ENCODE peak calls at places on chromosome 1, in eight cellular contexts. Q, R, T, X, K, S, G and I are unnamed samples.

GRCh38 chr1:221562542-221563475 is 179.1 kb downstream of the DUSP10 start:
- DNase-seq in Q (no peak), R (no peak), T (no peak), X (no peak), K (no peak), S (no peak), G (peak; percentile 46), I (no peak)

GRCh38 chr1:158024737-158025136 is 31.3 kb downstream of the KIRREL1 start:
- DNase-seq in Q (no peak), R (no peak), T (no peak), X (no peak), K (peak; percentile 60), S (no peak), G (no peak), I (no peak)

GRCh38 chr1:205537386-205538018 is 33.0 kb downstream of the CDK18 start:
- DNase-seq in Q (no peak), R (peak; percentile 16), T (no peak), X (no peak), K (no peak), S (no peak), G (no peak), I (no peak)

GRCh38 chr1:87598429-87598828 is 269.7 kb downstream of the LMO4 start:
- DNase-seq in Q (no peak), R (no peak), T (peak; percentile 8), X (no peak), K (no peak), S (no peak), G (peak; percentile 17), I (no peak)

GRCh38 chr1:102772831-102773230 is 335.5 kb downstream of the COL11A1 start:
- DNase-seq in Q (no peak), R (no peak), T (no peak), X (no peak), K (no peak), S (no peak), G (no peak), I (no peak)

GRCh38 chr1:3598051-3598471 is 13.2 kb downstream of the MEGF6 start:
- DNase-seq in Q (no peak), R (no peak), T (peak; percentile 38), X (no peak), K (peak; percentile 46), S (peak; percentile 19), G (peak; percentile 51), I (no peak)

GRCh38 chr1:89990976-89991831 is 3.7 kb upstream of the ZNF326 start:
- DNase-seq in Q (no peak), R (no peak), T (no peak), X (no peak), K (no peak), S (no peak), G (no peak), I (no peak)

GRCh38 chr1:167593860-167594259 is 36.2 kb upstream of the RCSD1 start:
- DNase-seq in Q (no peak), R (no peak), T (no peak), X (no peak), K (no peak), S (no peak), G (no peak), I (no peak)

GRCh38 chr1:41218152-41218551 is 24.0 kb downstream of the SCMH1 start:
- DNase-seq in Q (no peak), R (no peak), T (no peak), X (no peak), K (no peak), S (no peak), G (no peak), I (no peak)

GRCh38 chr1:222012816-222013215 is 270.9 kb upstream of the DUSP10 start:
- DNase-seq in Q (no peak), R (no peak), T (no peak), X (no peak), K (no peak), S (no peak), G (no peak), I (no peak)

GRCh38 chr1:214615111-214615510 is 12.1 kb downstream of the CENPF start:
- DNase-seq in Q (no peak), R (no peak), T (no peak), X (no peak), K (no peak), S (no peak), G (no peak), I (no peak)

GRCh38 chr1:156385534-156386031 is 16.6 kb downstream of the RHBG start:
- DNase-seq in Q (peak; percentile 55), R (no peak), T (peak; percentile 85), X (no peak), K (peak; percentile 39), S (peak; percentile 44), G (peak; percentile 83), I (peak; percentile 63)

GRCh38 chr1:7116001-7116400 is 330.7 kb downstream of the CAMTA1 start:
- DNase-seq in Q (no peak), R (no peak), T (no peak), X (no peak), K (no peak), S (no peak), G (no peak), I (no peak)

GRCh38 chr1:186325239-186325638 is 49.8 kb downstream of the TPR start:
- DNase-seq in Q (peak; percentile 8), R (no peak), T (no peak), X (no peak), K (no peak), S (peak; percentile 1), G (no peak), I (peak; percentile 17)

GRCh38 chr1:43284711-43285110 is 670 bp downstream of the C1orf210 start:
- DNase-seq in Q (no peak), R (no peak), T (no peak), X (no peak), K (no peak), S (no peak), G (no peak), I (no peak)

GRCh38 chr1:206518743-206519142 is 11.4 kb downstream of the RASSF5 start:
- DNase-seq in Q (no peak), R (no peak), T (no peak), X (no peak), K (no peak), S (no peak), G (no peak), I (no peak)

GRCh38 chr1:185017338-185017737 is 28.0 kb upstream of the RNF2 start:
- DNase-seq in Q (peak; percentile 87), R (no peak), T (no peak), X (no peak), K (no peak), S (peak; percentile 63), G (no peak), I (no peak)

GRCh38 chr1:10693152-10693496 is 103.3 kb downstream of the CASZ1 start:
- DNase-seq in Q (no peak), R (no peak), T (no peak), X (no peak), K (no peak), S (no peak), G (no peak), I (no peak)
- H3K4me3 ChIP-seq in Q (no peak overlapping the region), R (peak overlapping the region; percentile 91), T (peak overlapping the region; percentile 73), X (peak overlapping the region; percentile 85), K (peak overlapping the region; percentile 77), S (peak overlapping the region; percentile 48), G (peak overlapping the region; percentile 75), I (peak overlapping the region; percentile 59)

DNA sequence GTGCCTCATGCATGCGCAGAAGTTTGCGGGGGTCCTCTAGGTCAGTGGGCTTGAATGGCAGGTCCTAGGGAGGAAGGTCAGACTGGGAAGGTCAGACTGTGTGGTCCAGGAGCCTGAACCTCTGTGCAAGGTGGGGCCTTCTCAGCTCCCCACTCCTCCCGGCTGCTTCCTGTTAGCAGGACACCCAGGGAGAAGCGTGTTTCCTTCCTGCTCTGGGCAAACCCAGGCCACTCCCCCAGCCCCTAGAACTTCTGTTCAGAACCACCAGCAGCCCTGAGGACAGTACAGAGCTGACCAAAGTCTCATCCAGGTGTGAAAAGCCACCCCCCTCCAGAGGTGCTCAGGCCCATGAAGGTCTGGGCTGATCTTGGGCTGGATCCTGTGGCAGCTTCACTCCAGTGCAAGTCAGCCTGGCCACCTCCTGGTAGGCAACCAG is 29.9 kb downstream of the NAV1 start:
- DNase-seq in Q (no peak), R (no peak), T (no peak), X (no peak), K (no peak), S (no peak), G (no peak), I (no peak)
- H3K4me3 ChIP-seq in Q (no peak overlapping the region), R (no peak overlapping the region), T (no peak overlapping the region), X (no peak overlapping the region), K (no peak overlapping the region), S (no peak overlapping the region), G (no peak overlapping the region), I (no peak overlapping the region)

GRCh38 chr1:151838491-151839412 is 868 bp downstream of the C2CD4D start:
- DNase-seq in Q (no peak), R (no peak), T (peak; percentile 8), X (no peak), K (no peak), S (no peak), G (no peak), I (no peak)

GRCh38 chr1:151839457-151840409 is at the start of gene C2CD4D:
- DNase-seq in Q (no peak), R (peak; percentile 88), T (peak; percentile 22), X (no peak), K (no peak), S (no peak), G (peak; percentile 85), I (peak; percentile 77)

GRCh38 chr1:151837197-151837596 is 2.4 kb downstream of the C2CD4D start:
- DNase-seq in Q (no peak), R (no peak), T (no peak), X (no peak), K (no peak), S (no peak), G (no peak), I (peak; percentile 48)

GRCh38 chr1:151835596-151835995 is 4.0 kb upstream of the RORC start:
- DNase-seq in Q (no peak), R (no peak), T (no peak), X (no peak), K (no peak), S (no peak), G (no peak), I (no peak)

GRCh38 chr1:151837841-151838490 is 1.7 kb downstream of the C2CD4D start:
- DNase-seq in Q (no peak), R (peak; percentile 42), T (peak; percentile 34), X (no peak), K (peak; percentile 41), S (no peak), G (peak; percentile 31), I (no peak)
- H3K4me3 ChIP-seq in Q (peak overlapping the region; percentile 12), R (peak overlapping the region; percentile 69), T (peak overlapping the region; percentile 30), X (peak overlapping the region; percentile 56), K (peak overlapping the region; percentile 70), S (peak overlapping the region; percentile 19), G (peak overlapping the region; percentile 58), I (peak overlapping the region; percentile 23)

DNA sequence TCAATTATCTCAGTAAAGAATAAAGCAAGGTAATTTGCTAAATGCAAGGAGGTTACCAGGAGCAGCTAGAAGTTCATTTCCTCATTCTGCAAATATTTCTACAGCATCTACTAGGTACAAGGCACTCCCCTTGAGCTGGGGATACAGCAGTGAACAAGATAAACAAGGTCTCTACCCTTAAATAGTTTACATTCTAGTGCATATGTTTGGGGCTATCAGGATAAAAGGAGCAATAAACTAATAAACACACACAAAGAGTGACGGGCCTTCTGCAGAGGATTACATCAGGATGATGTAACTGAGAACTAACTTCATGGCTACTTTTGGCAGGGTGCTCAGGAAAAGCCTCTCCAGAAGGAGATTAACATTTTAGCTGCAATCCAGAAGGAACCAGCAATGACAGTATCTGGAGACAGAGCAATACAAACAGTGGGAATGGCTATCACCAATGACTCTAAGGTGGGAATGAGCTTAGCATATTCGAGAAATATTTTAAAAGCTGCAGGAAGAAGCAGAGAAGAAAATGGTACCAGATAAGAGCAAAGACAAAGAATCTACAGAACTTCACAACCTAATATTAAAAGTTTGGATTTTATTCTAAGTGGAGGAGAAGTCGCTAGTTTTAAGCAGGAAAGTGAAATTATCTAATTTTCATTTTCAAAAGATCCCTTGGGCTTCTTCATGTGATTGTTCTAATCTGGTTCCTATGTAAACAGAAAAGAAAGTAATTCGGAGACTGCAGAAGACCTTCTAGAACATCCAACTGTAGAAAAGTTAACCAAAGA is 25.8 kb downstream of the TP53BP2 start:
- DNase-seq in Q (no peak), R (no peak), T (no peak), X (no peak), K (no peak), S (no peak), G (no peak), I (no peak)
- H3K4me3 ChIP-seq in Q (no peak overlapping the region), R (no peak overlapping the region), T (no peak overlapping the region), X (no peak overlapping the region), K (peak overlapping the region; percentile 23), S (no peak overlapping the region), G (no peak overlapping the region), I (no peak overlapping the region)